ENCODE peak calls at places on chromosome 12, in four cellular contexts. One of them, this sample, is unnamed.
A peak's percentile ranks its signal among the peaks of the same experiment; 100 is the strongest.

GRCh38 chr12:118850244-118850825 is 131.0 kb upstream of the SRRM4 start:
- DNase-seq in pancreas: no peak
- DNase-seq in HCT116: peak; percentile 13
- DNase-seq in upper lobe of left lung: no peak
- DNase-seq in this sample: no peak

GRCh38 chr12:103705927-103706326 is 118.9 kb downstream of the STAB2 start:
- DNase-seq in pancreas: no peak
- DNase-seq in HCT116: peak; percentile 6
- DNase-seq in upper lobe of left lung: no peak
- DNase-seq in this sample: no peak

GRCh38 chr12:129064201-129064881 is 211.1 kb downstream of the GLT1D1 start:
- DNase-seq in pancreas: no peak
- DNase-seq in upper lobe of left lung: no peak
- DNase-seq in HCT116: no peak
- DNase-seq in this sample: no peak

GRCh38 chr12:29088611-29089219 is 60.4 kb upstream of the FAR2 start:
- DNase-seq in upper lobe of left lung: no peak
- DNase-seq in HCT116: no peak
- DNase-seq in pancreas: no peak
- DNase-seq in this sample: no peak

GRCh38 chr12:49902399-49903350 is 1.0 kb downstream of the FAIM2 start:
- DNase-seq in upper lobe of left lung: no peak
- DNase-seq in HCT116: no peak
- DNase-seq in pancreas: no peak
- DNase-seq in this sample: no peak

GRCh38 chr12:24494401-24494800 is 454.5 kb downstream of the BCAT1 start:
- DNase-seq in HCT116: no peak
- DNase-seq in upper lobe of left lung: no peak
- DNase-seq in pancreas: no peak
- DNase-seq in this sample: no peak

GRCh38 chr12:123027726-123028445 is 47.4 kb downstream of the ARL6IP4 start:
- DNase-seq in pancreas: no peak
- DNase-seq in HCT116: no peak
- DNase-seq in upper lobe of left lung: no peak
- DNase-seq in this sample: no peak

GRCh38 chr12:49777800-49778748 is 36.7 kb downstream of the TMBIM6 start:
- DNase-seq in upper lobe of left lung: peak; percentile 38
- DNase-seq in HCT116: peak; percentile 42
- DNase-seq in pancreas: peak; percentile 54
- DNase-seq in this sample: peak; percentile 63

GRCh38 chr12:26278266-26278665 is 82.9 kb downstream of the SSPN start:
- DNase-seq in pancreas: no peak
- DNase-seq in upper lobe of left lung: no peak
- DNase-seq in HCT116: no peak
- DNase-seq in this sample: no peak

GRCh38 chr12:62738611-62739010 is 196.3 kb downstream of the PPM1H start:
- DNase-seq in HCT116: no peak
- DNase-seq in upper lobe of left lung: no peak
- DNase-seq in pancreas: no peak
- DNase-seq in this sample: no peak

GRCh38 chr12:125267114-125267513 is 201.9 kb downstream of the AACS start:
- DNase-seq in HCT116: no peak
- DNase-seq in upper lobe of left lung: no peak
- DNase-seq in pancreas: no peak
- DNase-seq in this sample: no peak

GRCh38 chr12:131724534-131724933 is 13.6 kb downstream of the SFSWAP start:
- DNase-seq in pancreas: no peak
- DNase-seq in HCT116: no peak
- DNase-seq in upper lobe of left lung: no peak
- DNase-seq in this sample: no peak

GRCh38 chr12:121668750-121669524 is 517 bp downstream of the MORN3 start:
- DNase-seq in pancreas: no peak
- DNase-seq in HCT116: no peak
- DNase-seq in upper lobe of left lung: peak; percentile 69
- DNase-seq in this sample: peak; percentile 38

GRCh38 chr12:51714666-51715065 is 123.6 kb downstream of the SCN8A start:
- DNase-seq in pancreas: no peak
- DNase-seq in upper lobe of left lung: no peak
- DNase-seq in HCT116: no peak
- DNase-seq in this sample: no peak

GRCh38 chr12:53190108-53190729 is 9.5 kb upstream of the CSAD start:
- DNase-seq in upper lobe of left lung: peak; percentile 79
- DNase-seq in HCT116: peak; percentile 23
- DNase-seq in pancreas: peak; percentile 56
- DNase-seq in this sample: no peak

GRCh38 chr12:14554281-14555008 is 13.2 kb downstream of the PLBD1 start:
- DNase-seq in upper lobe of left lung: no peak
- DNase-seq in HCT116: peak; percentile 13
- DNase-seq in pancreas: peak; percentile 71
- DNase-seq in this sample: no peak

GRCh38 chr12:130375888-130376287 is 38.2 kb downstream of the PIWIL1 start:
- DNase-seq in HCT116: no peak
- DNase-seq in pancreas: no peak
- DNase-seq in upper lobe of left lung: no peak
- DNase-seq in this sample: no peak

GRCh38 chr12:131445184-131445974 is 265.5 kb upstream of the SFSWAP start:
- DNase-seq in pancreas: no peak
- DNase-seq in upper lobe of left lung: peak; percentile 49
- DNase-seq in HCT116: no peak
- DNase-seq in this sample: no peak

GRCh38 chr12:88931598-88931997 is 351.3 kb upstream of the KITLG start:
- DNase-seq in upper lobe of left lung: no peak
- DNase-seq in pancreas: no peak
- DNase-seq in HCT116: peak; percentile 85
- DNase-seq in this sample: no peak

GRCh38 chr12:95805864-95806669 is 15.5 kb upstream of the NTN4 start:
- DNase-seq in pancreas: no peak
- DNase-seq in HCT116: peak; percentile 60
- DNase-seq in upper lobe of left lung: no peak
- DNase-seq in this sample: no peak

GRCh38 chr12:27595231-27595642 is 71.2 kb downstream of the PPFIBP1 start:
- DNase-seq in upper lobe of left lung: peak; percentile 44
- DNase-seq in pancreas: peak; percentile 32
- DNase-seq in HCT116: no peak
- DNase-seq in this sample: no peak

GRCh38 chr12:3835914-3836313 is 37.3 kb downstream of the PARP11 start:
- DNase-seq in upper lobe of left lung: no peak
- DNase-seq in pancreas: no peak
- DNase-seq in HCT116: no peak
- DNase-seq in this sample: no peak

GRCh38 chr12:84502180-84502857 is 410.3 kb downstream of the SLC6A15 start:
- DNase-seq in upper lobe of left lung: no peak
- DNase-seq in HCT116: no peak
- DNase-seq in pancreas: no peak
- DNase-seq in this sample: no peak

GRCh38 chr12:12608557-12608957 is 3.1 kb upstream of the CREBL2 start:
- DNase-seq in pancreas: no peak
- DNase-seq in HCT116: no peak
- DNase-seq in upper lobe of left lung: no peak
- DNase-seq in this sample: no peak

GRCh38 chr12:53378705-53379388 is 1.1 kb upstream of the SP1 start:
- DNase-seq in HCT116: no peak
- DNase-seq in pancreas: no peak
- DNase-seq in upper lobe of left lung: no peak
- DNase-seq in this sample: no peak

GRCh38 chr12:54529581-54529980 is 19.8 kb upstream of the PDE1B start:
- DNase-seq in upper lobe of left lung: no peak
- DNase-seq in pancreas: no peak
- DNase-seq in HCT116: no peak
- DNase-seq in this sample: no peak

GRCh38 chr12:54523637-54524036 is 25.8 kb upstream of the PDE1B start:
- DNase-seq in upper lobe of left lung: no peak
- DNase-seq in HCT116: no peak
- DNase-seq in pancreas: no peak
- DNase-seq in this sample: no peak

GRCh38 chr12:54527631-54527929 is 21.8 kb upstream of the PDE1B start:
- DNase-seq in pancreas: no peak
- DNase-seq in HCT116: no peak
- DNase-seq in upper lobe of left lung: no peak
- DNase-seq in this sample: no peak

GRCh38 chr12:54525383-54525782 is 24.0 kb upstream of the PDE1B start:
- DNase-seq in HCT116: no peak
- DNase-seq in pancreas: no peak
- DNase-seq in upper lobe of left lung: no peak
- DNase-seq in this sample: no peak

DNA sequence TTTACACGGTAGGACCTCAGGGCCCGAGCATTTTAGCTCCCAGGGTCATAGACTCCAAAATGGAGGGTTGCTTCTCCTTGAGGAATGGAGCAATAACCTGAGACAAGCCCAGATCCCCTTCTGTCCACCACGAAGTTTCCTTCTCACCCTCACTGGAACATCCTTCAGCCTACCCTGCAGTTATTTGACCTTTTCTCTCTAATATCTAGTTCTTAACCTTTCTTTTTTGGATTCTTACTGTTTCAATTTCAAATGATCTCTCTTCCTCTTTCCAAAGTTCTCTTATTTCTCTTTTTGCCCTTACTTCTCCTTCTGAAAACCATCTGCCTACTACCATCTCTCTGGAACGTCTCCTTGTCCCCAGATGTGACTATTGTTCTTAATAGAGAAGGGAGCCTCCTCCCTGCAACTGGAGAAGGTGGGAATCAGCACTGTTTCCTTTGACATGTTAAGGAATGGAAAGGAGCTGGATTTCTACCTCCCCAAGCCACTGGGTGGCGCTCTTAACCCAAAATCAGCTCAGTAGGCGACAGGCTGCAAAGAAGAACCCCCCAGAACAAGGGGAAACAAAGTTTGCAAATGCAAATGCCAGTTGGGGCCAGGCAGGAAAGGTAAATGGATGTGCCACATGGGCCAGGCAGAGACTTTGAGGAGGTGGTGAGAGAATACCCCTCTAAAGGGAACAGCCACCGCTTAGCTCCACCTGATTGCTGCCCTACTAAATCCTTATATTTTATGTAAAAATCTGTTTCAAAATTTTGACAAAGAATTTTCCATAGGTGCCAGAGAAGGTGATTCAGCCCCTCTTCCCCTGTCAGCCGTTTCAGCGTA is 22.4 kb upstream of the PDE1B start:
- DNase-seq in HCT116: peak; percentile 53
- DNase-seq in pancreas: no peak
- DNase-seq in upper lobe of left lung: no peak
- DNase-seq in this sample: no peak
- TF ChIP-seq CTCF in HCT116: peak; percentile 58
- TF ChIP-seq CTCF in pancreas: peak; percentile 19
- TF ChIP-seq CTCF in upper lobe of left lung: peak; percentile 18
- TF ChIP-seq CTCF in this sample: no peak

GRCh38 chr12:2793561-2793960 is 1.2 kb upstream of the FKBP4 start:
- DNase-seq in HCT116: no peak
- DNase-seq in upper lobe of left lung: no peak
- DNase-seq in pancreas: no peak
- DNase-seq in this sample: no peak

GRCh38 chr12:2794261-2794735 is 472 bp upstream of the FKBP4 start:
- DNase-seq in upper lobe of left lung: peak; percentile 88
- DNase-seq in HCT116: no peak
- DNase-seq in pancreas: no peak
- DNase-seq in this sample: peak; percentile 52

GRCh38 chr12:2795291-2796186 is 769 bp downstream of the FKBP4 start:
- DNase-seq in upper lobe of left lung: peak; percentile 95
- DNase-seq in HCT116: no peak
- DNase-seq in pancreas: peak; percentile 70
- DNase-seq in this sample: peak; percentile 78

GRCh38 chr12:2796187-2796663 is 1.5 kb downstream of the FKBP4 start:
- DNase-seq in HCT116: no peak
- DNase-seq in pancreas: no peak
- DNase-seq in upper lobe of left lung: no peak
- DNase-seq in this sample: no peak

GRCh38 chr12:2794736-2795289 is at the start of gene FKBP4:
- DNase-seq in upper lobe of left lung: peak; percentile 97
- DNase-seq in pancreas: peak; percentile 91
- DNase-seq in HCT116: peak; percentile 47
- DNase-seq in this sample: peak; percentile 85
- TF ChIP-seq CTCF in upper lobe of left lung: no peak
- TF ChIP-seq CTCF in pancreas: no peak
- TF ChIP-seq CTCF in HCT116: no peak
- TF ChIP-seq CTCF in this sample: no peak

DNA sequence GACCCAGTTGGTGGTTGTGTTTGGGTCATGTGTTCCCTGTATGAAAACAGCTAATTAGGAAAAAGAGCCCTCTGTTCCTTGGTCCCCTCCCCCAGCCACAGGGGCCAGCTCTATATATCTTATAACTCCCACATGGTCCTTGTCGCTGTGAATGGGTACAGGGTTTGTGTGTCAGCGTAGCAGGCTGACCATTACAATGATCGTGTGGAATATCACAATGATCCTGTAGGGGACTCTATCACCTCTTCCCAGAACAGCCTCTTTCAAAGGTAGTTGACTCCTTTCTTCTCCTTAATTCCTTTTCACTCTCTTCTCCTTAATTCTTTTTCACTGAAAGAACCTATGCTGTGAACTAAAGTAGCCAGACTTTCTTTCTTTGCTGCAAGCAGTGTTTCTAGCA is 51.6 kb upstream of the RIC8B start:
- DNase-seq in upper lobe of left lung: no peak
- DNase-seq in pancreas: no peak
- DNase-seq in HCT116: no peak
- DNase-seq in this sample: no peak
- TF ChIP-seq CTCF in upper lobe of left lung: no peak
- TF ChIP-seq CTCF in pancreas: no peak
- TF ChIP-seq CTCF in HCT116: peak; percentile 11
- TF ChIP-seq CTCF in this sample: no peak

GRCh38 chr12:127455347-127456265 is 811.4 kb upstream of the TMEM132C start:
- DNase-seq in HCT116: no peak
- DNase-seq in upper lobe of left lung: peak; percentile 78
- DNase-seq in pancreas: no peak
- DNase-seq in this sample: no peak
- TF ChIP-seq CTCF in HCT116: no peak
- TF ChIP-seq CTCF in upper lobe of left lung: no peak
- TF ChIP-seq CTCF in pancreas: no peak
- TF ChIP-seq CTCF in this sample: no peak

DNA sequence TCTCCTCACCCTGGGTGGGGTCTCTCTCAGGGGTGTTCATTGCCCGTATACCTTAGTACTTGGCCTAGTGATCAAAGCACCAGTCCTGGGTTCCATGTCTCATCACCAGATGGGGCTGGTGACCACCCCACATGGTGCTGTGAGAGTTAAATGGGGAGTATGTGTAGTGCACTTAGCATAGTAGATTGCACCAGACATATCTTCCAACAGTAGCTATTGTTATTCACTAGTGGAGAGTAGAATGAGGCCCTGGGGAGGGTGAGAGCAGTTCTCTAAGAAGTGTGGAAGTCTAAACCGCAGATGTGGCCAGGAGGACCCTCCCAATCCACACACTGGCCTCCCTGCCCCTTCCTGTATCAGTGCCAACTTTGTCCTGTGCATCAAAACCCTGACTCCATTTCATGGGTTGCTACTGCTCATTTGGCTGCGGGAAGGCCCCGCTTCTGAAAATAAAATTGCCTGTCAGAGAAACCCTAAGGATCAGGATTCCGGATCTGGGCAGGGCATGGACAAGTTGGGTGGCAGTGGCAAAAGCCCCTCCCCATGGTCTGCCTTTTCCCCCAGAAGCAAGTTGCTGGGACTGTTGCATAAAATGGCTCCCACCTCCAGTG is 4.4 kb downstream of the CD9 start:
- DNase-seq in HCT116: no peak
- DNase-seq in pancreas: no peak
- DNase-seq in upper lobe of left lung: no peak
- DNase-seq in this sample: no peak
- TF ChIP-seq CTCF in HCT116: no peak
- TF ChIP-seq CTCF in pancreas: no peak
- TF ChIP-seq CTCF in upper lobe of left lung: no peak
- TF ChIP-seq CTCF in this sample: no peak

This sample was measured in activated B cell treated with CpG ODN at 0.5 μM for 24 hours.